ENCODE peak calls at places on chromosomes 6 and 20, in nine cellular contexts. E, R, L, H, O, A, Z, I and X are unnamed samples.

GRCh38 chr6:27061235-27061993 is 186.1 kb upstream of the PRSS16 start:
- DNase-seq in E (no peak), R (no peak), L (peak; percentile 18), H (no peak), O (no peak), A (no peak), Z (no peak), I (no peak), X (no peak)

GRCh38 chr20:1187605-1188171 is 2.9 kb upstream of the TMEM74B start:
- DNase-seq in E (no peak), R (no peak), L (peak; percentile 96), H (no peak), O (no peak), A (no peak), Z (peak; percentile 83), I (no peak), X (no peak)

GRCh38 chr6:48615041-48615440 is 504.0 kb upstream of the PTCHD4 start:
- DNase-seq in E (no peak), R (peak; percentile 30), L (no peak), H (no peak), O (no peak), A (no peak), Z (no peak), I (no peak), X (no peak)

GRCh38 chr6:341914-342831 is 49.4 kb upstream of the IRF4 start:
- DNase-seq in E (no peak), R (no peak), L (no peak), H (no peak), O (no peak), A (no peak), Z (no peak), I (no peak), X (no peak)

GRCh38 chr6:41352396-41352795 is 17.0 kb downstream of the NCR2 start:
- DNase-seq in E (no peak), R (no peak), L (no peak), H (no peak), O (peak; percentile 32), A (no peak), Z (no peak), I (no peak), X (no peak)

GRCh38 chr20:53088786-53089185 is 116.6 kb downstream of the TSHZ2 start:
- DNase-seq in E (no peak), R (no peak), L (no peak), H (no peak), O (no peak), A (no peak), Z (no peak), I (no peak), X (no peak)

GRCh38 chr6:16482702-16483314 is 244.4 kb downstream of the GMPR start:
- DNase-seq in E (no peak), R (no peak), L (no peak), H (no peak), O (no peak), A (no peak), Z (no peak), I (no peak), X (no peak)

GRCh38 chr20:13337090-13337784 is 116.2 kb downstream of the ISM1 start:
- DNase-seq in E (no peak), R (no peak), L (no peak), H (no peak), O (no peak), A (no peak), Z (no peak), I (no peak), X (no peak)

GRCh38 chr20:2602046-2602735 is 50.2 kb upstream of the NOP56 start:
- DNase-seq in E (no peak), R (no peak), L (no peak), H (no peak), O (no peak), A (no peak), Z (no peak), I (no peak), X (no peak)

DNA sequence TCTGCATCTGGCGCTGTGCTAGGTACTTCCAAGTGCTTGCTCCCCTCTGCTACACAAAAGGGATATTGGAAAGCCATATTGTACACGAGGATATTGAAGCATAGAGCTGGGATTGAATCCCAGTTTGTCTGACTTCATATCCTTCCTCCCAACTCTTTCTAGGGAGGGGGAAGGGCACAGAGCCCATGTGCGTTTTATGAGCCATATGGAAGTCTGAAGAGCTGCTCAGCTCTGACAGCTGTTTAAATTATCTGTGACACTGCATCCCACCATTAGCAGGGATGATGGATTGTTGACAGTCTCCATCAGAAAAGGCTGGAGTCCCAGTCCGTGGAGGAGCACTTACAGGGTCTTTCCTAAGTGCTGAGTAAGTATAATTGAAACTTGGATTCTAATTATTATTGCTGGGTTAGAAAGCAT is 18.4 kb downstream of the TIAM2 start:
- DNase-seq in E (peak; percentile 79), R (peak; percentile 24), L (no peak), H (no peak), O (no peak), A (no peak), Z (no peak), I (no peak), X (no peak)
- H3K27me3 ChIP-seq in E (no peaks in the 10 kb centered on the region), R (no peaks in the 10 kb centered on the region), L (no peaks in the 10 kb centered on the region), H (no peaks in the 10 kb centered on the region), O (no peaks in the 10 kb centered on the region), A (no peaks in the 10 kb centered on the region), Z (no peaks in the 10 kb centered on the region), I (no peaks in the 10 kb centered on the region), X (no peaks in the 10 kb centered on the region)

DNA sequence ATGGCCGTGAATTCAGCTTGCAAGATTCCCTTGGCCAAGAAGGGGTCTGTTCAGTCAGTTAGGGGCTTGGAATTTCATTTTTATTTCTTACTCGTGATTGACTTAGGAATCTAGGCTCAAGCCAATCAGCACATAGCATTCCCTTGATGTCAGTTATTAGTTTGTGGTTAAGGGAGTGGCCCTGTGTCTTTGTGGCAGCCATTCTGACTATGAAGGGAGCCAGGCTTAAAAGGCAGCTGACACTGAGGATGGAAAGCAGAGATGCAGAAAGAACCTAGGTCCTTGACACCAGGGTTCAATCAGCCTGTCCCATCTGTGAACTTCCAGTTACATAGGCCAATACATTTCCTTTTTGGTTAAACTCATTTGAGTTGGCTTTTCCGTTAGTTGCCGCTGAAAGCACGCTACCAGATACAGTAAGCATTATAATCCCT is 48.1 kb downstream of the MCUR1 start:
- DNase-seq in E (no peak), R (peak; percentile 53), L (no peak), H (no peak), O (no peak), A (no peak), Z (peak; percentile 57), I (no peak), X (no peak)
- H3K4me1 ChIP-seq in E (no peaks in the 10 kb centered on the region), R (peaks cover 4% of the 10 kb centered on the region), L (peaks cover 7% of the 10 kb centered on the region), H (peaks cover 3% of the 10 kb centered on the region), O (no peaks in the 10 kb centered on the region), A (peaks cover under 1% of the 10 kb centered on the region), Z (peaks cover 3% of the 10 kb centered on the region), I (no peaks in the 10 kb centered on the region), X (peaks cover 25% of the 10 kb centered on the region)

GRCh38 chr20:29302979-29303644 is 1954.4 kb upstream of the DEFB115 start:
- DNase-seq in E (no peak), R (no peak), L (no peak), H (no peak), O (no peak), A (no peak), Z (no peak), I (no peak), X (no peak)
- H3K9me3 ChIP-seq in E (peaks cover 3% of the 10 kb centered on the region), R (peaks cover 34% of the 10 kb centered on the region), L (peaks cover 87% of the 10 kb centered on the region), H (peaks cover 1% of the 10 kb centered on the region), O (no peaks in the 10 kb centered on the region), A (peaks cover 4% of the 10 kb centered on the region), Z (peaks cover 3% of the 10 kb centered on the region), I (no peaks in the 10 kb centered on the region), X (peaks cover 61% of the 10 kb centered on the region)

DNA sequence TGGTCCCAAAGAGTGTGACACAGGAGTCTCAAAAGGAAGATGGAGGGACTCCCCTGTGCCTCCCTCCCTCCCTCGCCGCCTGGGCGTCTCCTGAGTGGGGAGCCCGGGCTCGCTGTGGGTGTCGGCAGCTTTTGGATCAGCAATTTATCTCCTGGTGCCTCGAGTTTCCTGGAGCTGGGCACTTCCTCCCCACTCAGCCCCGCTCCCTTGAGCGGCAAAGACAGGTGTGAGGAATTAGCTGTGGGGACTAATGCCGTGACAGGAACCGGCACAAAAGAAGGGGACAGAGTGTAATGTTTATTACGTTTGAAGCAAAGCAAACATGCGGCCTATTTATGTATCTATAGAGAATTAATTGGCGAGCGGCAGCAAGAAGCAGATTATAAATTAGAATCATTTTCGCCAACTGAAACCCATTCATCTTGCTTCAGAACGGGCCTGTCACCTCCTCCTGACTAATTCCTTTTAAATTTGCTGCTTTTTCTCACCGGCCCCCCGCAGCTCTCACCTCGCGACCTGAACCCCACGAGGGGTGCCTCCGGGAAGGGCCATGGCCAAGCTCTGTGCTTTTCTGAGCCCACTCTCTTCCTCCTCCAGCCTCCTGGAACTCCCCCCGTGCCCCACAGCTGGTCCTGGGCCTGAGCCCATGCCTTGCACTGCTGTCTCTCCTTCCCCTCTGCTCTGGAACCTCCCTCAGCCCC is 8.8 kb upstream of the CDH22 start:
- DNase-seq in E (no peak), R (no peak), L (no peak), H (no peak), O (no peak), A (no peak), Z (no peak), I (no peak), X (no peak)
- H3K27me3 ChIP-seq in E (peaks cover 11% of the 10 kb centered on the region), R (peaks cover 81% of the 10 kb centered on the region), L (peaks cover 92% of the 10 kb centered on the region), H (no peaks in the 10 kb centered on the region), O (peaks cover 8% of the 10 kb centered on the region), A (peaks cover 9% of the 10 kb centered on the region), Z (peaks cover 76% of the 10 kb centered on the region), I (peaks cover 42% of the 10 kb centered on the region), X (peaks cover 98% of the 10 kb centered on the region)

GRCh38 chr20:57711311-57711712 is 1.5 kb upstream of the PMEPA1 start:
- DNase-seq in E (no peak), R (no peak), L (no peak), H (no peak), O (no peak), A (no peak), Z (no peak), I (no peak), X (no peak)
- H3K4me1 ChIP-seq in E (peaks cover 4% of the 10 kb centered on the region), R (peaks cover 14% of the 10 kb centered on the region), L (no peaks in the 10 kb centered on the region), H (no peaks in the 10 kb centered on the region), O (no peaks in the 10 kb centered on the region), A (peaks cover 4% of the 10 kb centered on the region), Z (peaks cover 42% of the 10 kb centered on the region), I (peaks cover 9% of the 10 kb centered on the region), X (peaks cover 82% of the 10 kb centered on the region)

DNA sequence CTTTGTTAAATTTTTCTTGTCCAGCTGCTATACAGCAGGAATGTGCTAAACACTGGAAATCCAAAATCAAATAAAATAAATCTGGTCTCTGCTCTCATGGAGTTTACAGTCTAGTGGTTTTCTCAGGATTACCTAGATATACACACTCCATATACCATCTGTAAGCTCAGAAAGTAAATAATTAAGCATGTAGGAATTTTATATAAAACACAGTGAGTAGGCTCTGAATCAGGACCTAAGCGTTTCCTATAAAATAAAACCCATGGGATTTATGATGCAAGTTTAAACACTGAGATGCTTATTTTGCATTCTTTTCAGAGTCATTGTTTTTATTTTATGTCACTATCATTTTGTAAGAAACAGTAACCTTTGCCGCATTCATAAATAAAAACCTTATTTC is 29.7 kb upstream of the UFL1 start:
- DNase-seq in E (no peak), R (no peak), L (no peak), H (no peak), O (no peak), A (no peak), Z (no peak), I (no peak), X (no peak)
- H3K9me3 ChIP-seq in E (no peaks in the 10 kb centered on the region), R (peaks cover 6% of the 10 kb centered on the region), L (peaks cover 15% of the 10 kb centered on the region), H (peaks cover 11% of the 10 kb centered on the region), O (no peaks in the 10 kb centered on the region), A (peaks cover 16% of the 10 kb centered on the region), Z (peaks cover 15% of the 10 kb centered on the region), I (peaks cover 3% of the 10 kb centered on the region), X (peaks cover 96% of the 10 kb centered on the region)